ENCODE peak calls at places on chromosomes 6 and 20, in eight cellular contexts. G, M, W, V, S, E, Q and P are unnamed samples.

GRCh38 chr6:150183966-150184365 is 41.1 kb downstream of the PPP1R14C start:
- DNase-seq in G (no peak), M (no peak), W (no peak), V (no peak), S (no peak), E (no peak), Q (no peak), P (no peak)

GRCh38 chr6:112222111-112222726 is 32.1 kb downstream of the LAMA4 start:
- DNase-seq in G (no peak), M (no peak), W (no peak), V (no peak), S (no peak), E (no peak), Q (no peak), P (no peak)

GRCh38 chr20:25470045-25470444 is 62.6 kb downstream of the GINS1 start:
- DNase-seq in G (peak; percentile 32), M (peak; percentile 36), W (peak; percentile 13), V (peak; percentile 86), S (no peak), E (no peak), Q (peak; percentile 52), P (no peak)

GRCh38 chr6:156866181-156866862 is 89.1 kb downstream of the ARID1B start:
- DNase-seq in G (no peak), M (peak; percentile 43), W (no peak), V (no peak), S (no peak), E (no peak), Q (no peak), P (no peak)

GRCh38 chr6:130421567-130421966 is 55.8 kb downstream of the TMEM200A start:
- DNase-seq in G (no peak), M (no peak), W (no peak), V (no peak), S (no peak), E (no peak), Q (no peak), P (no peak)

GRCh38 chr6:124670801-124671200 is 291.4 kb upstream of the RNF217 start:
- DNase-seq in G (no peak), M (no peak), W (no peak), V (no peak), S (no peak), E (no peak), Q (no peak), P (no peak)

GRCh38 chr6:81553246-81553645 is 199.2 kb downstream of the TENT5A start:
- DNase-seq in G (no peak), M (no peak), W (no peak), V (no peak), S (no peak), E (no peak), Q (no peak), P (no peak)

GRCh38 chr6:128657181-128657580 is 136.8 kb upstream of the PTPRK start:
- DNase-seq in G (no peak), M (no peak), W (no peak), V (no peak), S (no peak), E (no peak), Q (no peak), P (no peak)

GRCh38 chr20:49110767-49111694 is 64.9 kb downstream of the CSE1L start:
- DNase-seq in G (no peak), M (no peak), W (no peak), V (no peak), S (no peak), E (no peak), Q (no peak), P (no peak)

DNA sequence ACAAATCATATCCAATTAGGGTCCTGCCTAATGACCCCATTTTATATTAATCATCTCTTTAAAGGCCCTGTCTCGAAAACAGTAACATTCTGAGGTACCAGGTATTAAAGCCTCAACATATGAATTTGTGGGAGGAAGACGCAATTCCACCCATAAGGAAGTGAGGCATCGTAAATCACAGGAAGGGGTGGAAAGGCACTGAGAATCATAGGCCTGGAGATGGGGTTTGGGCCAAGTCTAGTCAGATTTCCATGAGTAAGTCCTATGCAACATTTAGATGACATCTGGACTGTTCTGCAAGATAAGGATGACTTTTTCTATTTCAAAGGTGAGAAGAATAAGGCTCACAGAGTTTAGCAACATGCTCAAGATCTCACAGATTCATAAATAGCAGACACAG is 534.0 kb downstream of the KHDRBS2 start:
- DNase-seq in G (no peak), M (no peak), W (no peak), V (no peak), S (no peak), E (no peak), Q (no peak), P (no peak)
- TF ChIP-seq POLR2AphosphoS5 in G (no peak), M (no peak), W (no peak), V (no peak), S (no peak), E (no peak), Q (no peak), P (no peak)

DNA sequence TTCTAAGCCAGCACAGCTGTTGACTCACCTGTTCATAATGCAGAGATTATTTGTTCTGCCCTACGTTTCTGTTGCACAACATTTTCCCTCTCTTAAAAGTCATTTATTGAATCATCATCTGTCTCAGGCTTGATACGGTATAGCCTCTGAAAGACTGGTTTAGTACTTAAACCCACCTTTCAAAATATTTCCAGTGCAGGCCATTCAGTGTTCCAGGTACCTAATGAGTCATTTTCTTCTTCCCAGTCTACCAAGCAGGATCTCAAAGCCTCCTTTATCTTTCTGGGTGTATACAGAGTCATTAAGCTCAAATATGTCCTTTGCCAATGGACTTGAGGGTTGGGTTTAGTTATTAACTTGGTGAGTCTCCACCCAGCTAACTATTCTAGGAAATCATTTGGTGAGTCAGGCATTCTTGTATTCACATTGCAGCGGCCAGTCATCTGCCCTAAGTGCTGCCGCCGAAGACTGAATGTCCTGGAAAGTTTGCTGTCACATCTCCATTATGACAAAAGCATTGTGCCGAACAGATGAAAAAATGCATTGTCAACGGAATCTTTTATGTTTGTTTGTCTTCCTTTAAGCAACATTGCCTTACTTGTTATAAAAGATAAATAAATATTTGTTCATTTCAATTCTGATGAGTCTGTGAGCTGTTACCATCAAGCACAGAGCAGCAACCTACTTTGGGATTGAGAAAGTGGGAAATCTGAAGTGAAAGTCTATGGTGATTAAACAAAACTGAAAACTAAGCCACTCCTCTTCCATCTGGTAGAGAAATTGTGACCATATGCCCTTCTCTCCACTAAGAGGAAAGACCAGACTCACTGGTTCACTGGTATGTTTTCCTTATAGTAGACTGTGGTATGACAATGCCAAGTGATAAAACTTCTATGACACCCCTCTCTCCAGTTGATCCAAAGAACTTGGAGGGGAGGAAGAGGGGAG is 14.3 kb upstream of the FAM135A start:
- DNase-seq in G (peak; percentile 72), M (peak; percentile 49), W (no peak), V (no peak), S (no peak), E (no peak), Q (no peak), P (no peak)
- TF ChIP-seq POLR2AphosphoS5 in G (no peak), M (no peak), W (no peak), V (no peak), S (no peak), E (no peak), Q (no peak), P (peak; percentile 38)

GRCh38 chr20:36920334-36920730 is 31.2 kb downstream of the SAMHD1 start:
- DNase-seq in G (no peak), M (no peak), W (no peak), V (no peak), S (no peak), E (no peak), Q (no peak), P (no peak)

GRCh38 chr20:36927704-36928103 is 23.8 kb downstream of the SAMHD1 start:
- DNase-seq in G (no peak), M (no peak), W (no peak), V (no peak), S (no peak), E (no peak), Q (no peak), P (no peak)

GRCh38 chr20:36926653-36927200 is 24.8 kb downstream of the SAMHD1 start:
- DNase-seq in G (no peak), M (no peak), W (no peak), V (no peak), S (no peak), E (no peak), Q (no peak), P (no peak)

GRCh38 chr20:36925234-36925633 is 26.3 kb downstream of the SAMHD1 start:
- DNase-seq in G (no peak), M (no peak), W (no peak), V (no peak), S (no peak), E (no peak), Q (no peak), P (no peak)

DNA sequence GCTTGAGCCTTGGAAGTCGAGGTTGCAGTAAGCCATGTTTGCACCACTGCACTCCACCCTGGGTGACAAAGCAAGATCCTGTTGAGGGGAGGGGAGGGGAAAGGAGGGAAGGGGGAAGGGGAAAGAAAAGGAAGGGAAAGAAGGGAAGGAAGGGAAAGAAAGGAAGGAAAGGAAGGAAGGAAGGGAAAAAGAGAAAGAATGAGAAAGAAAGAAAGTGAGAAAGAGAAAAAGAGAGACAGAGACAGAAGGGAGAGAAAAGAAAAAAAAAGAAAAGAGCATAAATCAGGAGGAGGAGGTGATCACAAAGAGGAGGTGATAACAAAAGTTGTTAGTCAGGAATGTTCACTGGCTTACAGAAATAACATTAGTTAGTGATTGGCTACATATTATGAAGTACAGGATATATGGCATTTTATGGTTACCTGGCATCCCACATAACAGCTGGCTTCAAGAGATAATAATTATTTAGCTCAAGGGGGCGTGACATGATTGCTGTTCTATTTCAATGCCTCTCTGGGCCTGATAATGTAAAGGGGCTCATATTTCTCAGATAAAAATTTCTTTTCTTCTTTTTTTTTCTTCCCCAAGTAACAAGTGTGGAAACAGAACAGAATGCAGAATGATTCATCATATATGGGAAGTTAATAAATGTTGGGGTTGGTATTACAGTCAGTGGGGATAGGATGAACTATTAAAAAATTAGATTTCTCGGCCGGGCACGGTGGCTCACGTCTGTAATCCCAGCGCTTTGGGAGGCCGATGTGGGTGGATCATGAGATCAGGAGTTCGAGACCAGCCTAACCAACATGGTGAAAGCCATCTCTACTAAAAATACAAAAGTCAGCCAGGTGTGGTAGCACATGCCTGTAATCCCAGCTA is 27.1 kb downstream of the SAMHD1 start:
- DNase-seq in G (no peak), M (no peak), W (no peak), V (no peak), S (no peak), E (no peak), Q (no peak), P (no peak)
- TF ChIP-seq POLR2AphosphoS5 in G (no peak), M (no peak), W (no peak), V (no peak), S (no peak), E (no peak), Q (no peak), P (no peak)

DNA sequence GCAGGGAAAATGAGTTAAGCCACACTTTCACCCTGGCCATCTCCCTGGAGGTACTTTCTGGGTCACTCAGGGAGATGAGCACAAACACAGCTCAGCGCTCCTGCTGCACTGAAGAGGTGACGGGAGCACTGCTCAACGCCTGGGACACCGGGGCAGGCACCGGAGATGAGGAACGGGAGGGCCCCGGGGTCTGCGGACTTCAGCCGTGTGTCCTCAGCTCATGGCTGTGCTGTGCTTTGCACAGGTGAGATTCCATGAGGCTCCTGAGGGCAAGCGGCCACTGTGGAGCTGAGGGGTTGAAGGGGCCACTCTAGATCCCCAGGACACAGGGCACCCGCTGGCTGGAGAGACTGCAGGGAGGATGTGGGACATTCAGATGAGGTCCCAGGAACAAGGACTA is 234.2 kb upstream of the EXOC2 start:
- DNase-seq in G (no peak), M (no peak), W (no peak), V (no peak), S (no peak), E (no peak), Q (no peak), P (no peak)
- TF ChIP-seq POLR2AphosphoS5 in G (no peak), M (no peak), W (no peak), V (no peak), S (no peak), E (no peak), Q (no peak), P (no peak)